ENCODE peak calls at places on chromosomes 4 and X, in seven cellular contexts. One of them, this sample, is unnamed.

GRCh38 chr4:186932631-186933150 is 209.0 kb upstream of the FAT1 start:
- DNase-seq in CD8-positive, alpha-beta T cell: no peak
- DNase-seq in aorta: no peak
- DNase-seq in neuronal stem cell: no peak
- DNase-seq in heart left ventricle: no peak
- DNase-seq in psoas muscle: no peak
- DNase-seq in ascending aorta: no peak
- DNase-seq in this sample: no peak

GRCh38 chr4:11768251-11768972 is 339.7 kb upstream of the HS3ST1 start:
- DNase-seq in CD8-positive, alpha-beta T cell: no peak
- DNase-seq in aorta: no peak
- DNase-seq in neuronal stem cell: no peak
- DNase-seq in heart left ventricle: no peak
- DNase-seq in psoas muscle: no peak
- DNase-seq in ascending aorta: no peak
- DNase-seq in this sample: no peak

GRCh38 chr4:1628892-1629703 is 55.0 kb downstream of the FAM53A start:
- DNase-seq in CD8-positive, alpha-beta T cell: peak; percentile 66
- DNase-seq in aorta: peak; percentile 74
- DNase-seq in neuronal stem cell: peak; percentile 65
- DNase-seq in heart left ventricle: peak; percentile 63
- DNase-seq in psoas muscle: peak; percentile 84
- DNase-seq in ascending aorta: no peak
- DNase-seq in this sample: peak; percentile 84

GRCh38 chr4:5827108-5828004 is 65.5 kb downstream of the CRMP1 start:
- DNase-seq in CD8-positive, alpha-beta T cell: no peak
- DNase-seq in aorta: no peak
- DNase-seq in neuronal stem cell: no peak
- DNase-seq in heart left ventricle: no peak
- DNase-seq in psoas muscle: no peak
- DNase-seq in ascending aorta: no peak
- DNase-seq in this sample: no peak

GRCh38 chr4:41221850-41222249 is 7.5 kb upstream of the APBB2 start:
- DNase-seq in CD8-positive, alpha-beta T cell: no peak
- DNase-seq in aorta: no peak
- DNase-seq in neuronal stem cell: no peak
- DNase-seq in heart left ventricle: no peak
- DNase-seq in psoas muscle: no peak
- DNase-seq in ascending aorta: no peak
- DNase-seq in this sample: no peak

GRCh38 chr4:114383721-114384120 is 214.9 kb upstream of the UGT8 start:
- DNase-seq in CD8-positive, alpha-beta T cell: no peak
- DNase-seq in aorta: peak; percentile 56
- DNase-seq in neuronal stem cell: no peak
- DNase-seq in heart left ventricle: no peak
- DNase-seq in psoas muscle: no peak
- DNase-seq in ascending aorta: no peak
- DNase-seq in this sample: no peak

GRCh38 chrX:108224727-108225455 is 133.3 kb downstream of the ATG4A start:
- DNase-seq in CD8-positive, alpha-beta T cell: no peak
- DNase-seq in aorta: no peak
- DNase-seq in neuronal stem cell: peak; percentile 46
- DNase-seq in heart left ventricle: no peak
- DNase-seq in psoas muscle: peak; percentile 31
- DNase-seq in ascending aorta: no peak
- DNase-seq in this sample: no peak

GRCh38 chr4:173242466-173243250 is 74.0 kb downstream of the GALNT7 start:
- DNase-seq in CD8-positive, alpha-beta T cell: no peak
- DNase-seq in aorta: no peak
- DNase-seq in neuronal stem cell: no peak
- DNase-seq in heart left ventricle: no peak
- DNase-seq in psoas muscle: no peak
- DNase-seq in ascending aorta: no peak
- DNase-seq in this sample: no peak

GRCh38 chr4:158255727-158256324 is 45.5 kb downstream of the TMEM144 start:
- DNase-seq in CD8-positive, alpha-beta T cell: no peak
- DNase-seq in aorta: no peak
- DNase-seq in neuronal stem cell: peak; percentile 17
- DNase-seq in heart left ventricle: no peak
- DNase-seq in psoas muscle: no peak
- DNase-seq in ascending aorta: no peak
- DNase-seq in this sample: no peak

GRCh38 chr4:2837904-2838496 is 5.6 kb upstream of the ADD1 start:
- DNase-seq in CD8-positive, alpha-beta T cell: peak; percentile 67
- DNase-seq in aorta: peak; percentile 82
- DNase-seq in neuronal stem cell: no peak
- DNase-seq in heart left ventricle: no peak
- DNase-seq in psoas muscle: no peak
- DNase-seq in ascending aorta: no peak
- DNase-seq in this sample: peak; percentile 84

GRCh38 chrX:8668797-8669196 is 63.1 kb downstream of the ANOS1 start:
- DNase-seq in CD8-positive, alpha-beta T cell: no peak
- DNase-seq in aorta: no peak
- DNase-seq in neuronal stem cell: no peak
- DNase-seq in heart left ventricle: no peak
- DNase-seq in psoas muscle: peak; percentile 67
- DNase-seq in ascending aorta: no peak
- DNase-seq in this sample: no peak

GRCh38 chr4:2432991-2433530 is 14.3 kb downstream of the CFAP99 start:
- DNase-seq in CD8-positive, alpha-beta T cell: no peak
- DNase-seq in aorta: no peak
- DNase-seq in neuronal stem cell: no peak
- DNase-seq in heart left ventricle: no peak
- DNase-seq in psoas muscle: peak; percentile 74
- DNase-seq in ascending aorta: no peak
- DNase-seq in this sample: peak; percentile 87

GRCh38 chrX:38045697-38046096 is 39.3 kb downstream of the SYTL5 start:
- DNase-seq in CD8-positive, alpha-beta T cell: no peak
- DNase-seq in aorta: no peak
- DNase-seq in neuronal stem cell: no peak
- DNase-seq in heart left ventricle: no peak
- DNase-seq in psoas muscle: no peak
- DNase-seq in ascending aorta: no peak
- DNase-seq in this sample: peak; percentile 35

GRCh38 chr4:89572224-89572858 is 264.6 kb downstream of the SNCA start:
- DNase-seq in CD8-positive, alpha-beta T cell: no peak
- DNase-seq in aorta: no peak
- DNase-seq in neuronal stem cell: no peak
- DNase-seq in heart left ventricle: no peak
- DNase-seq in psoas muscle: no peak
- DNase-seq in ascending aorta: no peak
- DNase-seq in this sample: no peak

GRCh38 chr4:42151568-42152506 is 618 bp downstream of the BEND4 start:
- DNase-seq in CD8-positive, alpha-beta T cell: no peak
- DNase-seq in aorta: no peak
- DNase-seq in neuronal stem cell: peak; percentile 78
- DNase-seq in heart left ventricle: no peak
- DNase-seq in psoas muscle: peak; percentile 49
- DNase-seq in ascending aorta: no peak
- DNase-seq in this sample: peak; percentile 76

GRCh38 chrX:68090266-68090665 is 343.0 kb downstream of the OPHN1 start:
- DNase-seq in CD8-positive, alpha-beta T cell: no peak
- DNase-seq in aorta: no peak
- DNase-seq in neuronal stem cell: no peak
- DNase-seq in heart left ventricle: no peak
- DNase-seq in psoas muscle: no peak
- DNase-seq in ascending aorta: no peak
- DNase-seq in this sample: no peak

GRCh38 chr4:89283226-89283974 is 24.2 kb downstream of the GPRIN3 start:
- DNase-seq in CD8-positive, alpha-beta T cell: no peak
- DNase-seq in aorta: no peak
- DNase-seq in neuronal stem cell: no peak
- DNase-seq in heart left ventricle: no peak
- DNase-seq in psoas muscle: no peak
- DNase-seq in ascending aorta: no peak
- DNase-seq in this sample: no peak

DNA sequence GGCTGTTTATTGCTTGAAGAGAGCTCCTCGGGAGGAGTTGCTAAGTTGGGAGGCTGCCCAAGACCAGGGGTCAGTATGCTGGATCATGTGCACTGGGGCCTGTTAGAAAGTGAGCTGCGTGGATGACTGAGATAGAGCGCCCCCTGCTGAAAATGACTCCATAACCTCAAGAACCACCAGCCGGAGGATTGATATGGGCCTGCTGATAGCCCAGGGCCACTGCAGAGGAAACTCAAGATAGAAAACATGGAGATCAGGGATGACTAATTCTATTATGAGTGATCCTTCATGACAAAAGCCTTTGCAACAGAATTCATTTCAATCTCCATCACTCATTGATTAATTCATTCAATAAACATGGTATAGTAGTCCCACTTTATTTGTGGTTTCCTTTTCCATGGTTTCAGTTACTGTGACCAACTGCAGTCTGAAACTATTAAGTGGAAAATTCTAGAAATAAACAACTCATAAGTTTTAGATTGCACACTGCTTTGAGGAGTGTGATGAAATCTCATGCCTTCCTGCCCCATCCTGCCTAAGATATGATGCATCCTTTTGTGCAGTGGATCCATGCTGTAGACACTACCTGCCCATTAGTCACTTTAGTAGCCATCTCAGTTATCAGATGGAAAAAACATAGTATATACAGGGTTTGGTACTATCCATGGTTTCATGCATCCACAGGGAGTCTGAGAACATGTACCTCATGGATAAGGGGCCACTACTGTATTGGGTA is 126.7 kb upstream of the MBNL3 start:
- DNase-seq in CD8-positive, alpha-beta T cell: peak; percentile 21
- DNase-seq in aorta: peak; percentile 55
- DNase-seq in neuronal stem cell: peak; percentile 32
- DNase-seq in heart left ventricle: no peak
- DNase-seq in psoas muscle: no peak
- DNase-seq in ascending aorta: no peak
- DNase-seq in this sample: no peak
- H3K27ac ChIP-seq in CD8-positive, alpha-beta T cell: no peak overlapping the region
- H3K27ac ChIP-seq in aorta: no peak overlapping the region
- H3K27ac ChIP-seq in neuronal stem cell: no peak overlapping the region
- H3K27ac ChIP-seq in heart left ventricle: no peak overlapping the region
- H3K27ac ChIP-seq in psoas muscle: no peak overlapping the region
- H3K27ac ChIP-seq in ascending aorta: no peak overlapping the region
- H3K27ac ChIP-seq in this sample: no peak overlapping the region

GRCh38 chr4:168787334-168787733 is 222.7 kb downstream of the CBR4 start:
- DNase-seq in CD8-positive, alpha-beta T cell: no peak
- DNase-seq in aorta: no peak
- DNase-seq in neuronal stem cell: no peak
- DNase-seq in heart left ventricle: no peak
- DNase-seq in psoas muscle: no peak
- DNase-seq in ascending aorta: no peak
- DNase-seq in this sample: no peak

GRCh38 chr4:168784786-168785461 is 225.1 kb downstream of the CBR4 start:
- DNase-seq in CD8-positive, alpha-beta T cell: no peak
- DNase-seq in aorta: no peak
- DNase-seq in neuronal stem cell: peak; percentile 81
- DNase-seq in heart left ventricle: no peak
- DNase-seq in psoas muscle: no peak
- DNase-seq in ascending aorta: no peak
- DNase-seq in this sample: no peak

GRCh38 chr4:168791376-168791775 is 218.7 kb downstream of the CBR4 start:
- DNase-seq in CD8-positive, alpha-beta T cell: no peak
- DNase-seq in aorta: no peak
- DNase-seq in neuronal stem cell: no peak
- DNase-seq in heart left ventricle: no peak
- DNase-seq in psoas muscle: no peak
- DNase-seq in ascending aorta: no peak
- DNase-seq in this sample: no peak

GRCh38 chr4:168790898-168791297 is 219.2 kb downstream of the CBR4 start:
- DNase-seq in CD8-positive, alpha-beta T cell: no peak
- DNase-seq in aorta: no peak
- DNase-seq in neuronal stem cell: no peak
- DNase-seq in heart left ventricle: no peak
- DNase-seq in psoas muscle: no peak
- DNase-seq in ascending aorta: no peak
- DNase-seq in this sample: no peak

DNA sequence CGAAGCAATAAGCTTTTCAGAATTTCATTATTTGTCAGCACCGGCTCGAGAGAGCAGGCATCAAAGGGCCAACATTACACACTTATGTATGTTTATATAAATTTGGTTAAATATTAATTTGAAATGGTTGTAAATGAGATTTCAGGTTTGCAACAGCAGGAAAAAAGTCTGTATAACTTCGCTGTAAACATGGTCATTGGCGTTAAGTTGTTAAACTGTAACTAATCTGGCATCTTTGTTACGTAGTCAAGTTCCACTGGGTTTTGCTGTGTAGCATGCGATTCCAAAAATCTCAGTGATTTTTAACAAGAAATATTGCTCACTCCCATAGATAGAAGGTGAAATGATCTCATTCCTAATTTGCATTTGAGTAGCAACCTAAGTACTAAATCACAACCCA is 222.3 kb downstream of the CBR4 start:
- DNase-seq in CD8-positive, alpha-beta T cell: no peak
- DNase-seq in aorta: no peak
- DNase-seq in neuronal stem cell: no peak
- DNase-seq in heart left ventricle: no peak
- DNase-seq in psoas muscle: no peak
- DNase-seq in ascending aorta: no peak
- DNase-seq in this sample: no peak
- H3K4me1 ChIP-seq in CD8-positive, alpha-beta T cell: no peaks in the 10 kb centered on the region
- H3K4me1 ChIP-seq in aorta: no peaks in the 10 kb centered on the region
- H3K4me1 ChIP-seq in neuronal stem cell: no peaks in the 10 kb centered on the region
- H3K4me1 ChIP-seq in heart left ventricle: peaks cover 18% of the 10 kb centered on the region
- H3K4me1 ChIP-seq in psoas muscle: no peaks in the 10 kb centered on the region
- H3K4me1 ChIP-seq in ascending aorta: no peaks in the 10 kb centered on the region
- H3K4me1 ChIP-seq in this sample: peaks cover 3% of the 10 kb centered on the region

GRCh38 chr4:86035688-86036087 is 324.2 kb downstream of the MAPK10 start:
- DNase-seq in CD8-positive, alpha-beta T cell: no peak
- DNase-seq in aorta: no peak
- DNase-seq in neuronal stem cell: no peak
- DNase-seq in heart left ventricle: no peak
- DNase-seq in psoas muscle: no peak
- DNase-seq in ascending aorta: no peak
- DNase-seq in this sample: no peak

GRCh38 chr4:86033171-86033570 is 326.7 kb downstream of the MAPK10 start:
- DNase-seq in CD8-positive, alpha-beta T cell: no peak
- DNase-seq in aorta: peak; percentile 73
- DNase-seq in neuronal stem cell: no peak
- DNase-seq in heart left ventricle: peak; percentile 70
- DNase-seq in psoas muscle: peak; percentile 43
- DNase-seq in ascending aorta: no peak
- DNase-seq in this sample: peak; percentile 55

GRCh38 chr4:86034616-86035015 is 325.2 kb downstream of the MAPK10 start:
- DNase-seq in CD8-positive, alpha-beta T cell: no peak
- DNase-seq in aorta: no peak
- DNase-seq in neuronal stem cell: no peak
- DNase-seq in heart left ventricle: no peak
- DNase-seq in psoas muscle: no peak
- DNase-seq in ascending aorta: no peak
- DNase-seq in this sample: no peak

GRCh38 chr4:86038037-86038436 is 321.8 kb downstream of the MAPK10 start:
- DNase-seq in CD8-positive, alpha-beta T cell: no peak
- DNase-seq in aorta: no peak
- DNase-seq in neuronal stem cell: no peak
- DNase-seq in heart left ventricle: no peak
- DNase-seq in psoas muscle: no peak
- DNase-seq in ascending aorta: no peak
- DNase-seq in this sample: no peak

GRCh38 chr4:86036729-86037128 is 323.1 kb downstream of the MAPK10 start:
- DNase-seq in CD8-positive, alpha-beta T cell: no peak
- DNase-seq in aorta: no peak
- DNase-seq in neuronal stem cell: no peak
- DNase-seq in heart left ventricle: no peak
- DNase-seq in psoas muscle: no peak
- DNase-seq in ascending aorta: no peak
- DNase-seq in this sample: no peak
- H3K27ac ChIP-seq in CD8-positive, alpha-beta T cell: no peak overlapping the region
- H3K27ac ChIP-seq in aorta: no peak overlapping the region
- H3K27ac ChIP-seq in neuronal stem cell: no peak overlapping the region
- H3K27ac ChIP-seq in heart left ventricle: no peak overlapping the region
- H3K27ac ChIP-seq in psoas muscle: no peak overlapping the region
- H3K27ac ChIP-seq in ascending aorta: no peak overlapping the region
- H3K27ac ChIP-seq in this sample: no peak overlapping the region

GRCh38 chrX:66018585-66019309 is 21.1 kb downstream of the VSIG4 start:
- DNase-seq in CD8-positive, alpha-beta T cell: no peak
- DNase-seq in aorta: no peak
- DNase-seq in neuronal stem cell: no peak
- DNase-seq in heart left ventricle: no peak
- DNase-seq in psoas muscle: no peak
- DNase-seq in ascending aorta: no peak
- DNase-seq in this sample: peak; percentile 52
- H3K4me1 ChIP-seq in CD8-positive, alpha-beta T cell: peaks cover 53% of the 10 kb centered on the region
- H3K4me1 ChIP-seq in aorta: no peaks in the 10 kb centered on the region
- H3K4me1 ChIP-seq in neuronal stem cell: no peaks in the 10 kb centered on the region
- H3K4me1 ChIP-seq in heart left ventricle: no peaks in the 10 kb centered on the region
- H3K4me1 ChIP-seq in psoas muscle: no peaks in the 10 kb centered on the region
- H3K4me1 ChIP-seq in ascending aorta: no peaks in the 10 kb centered on the region
- H3K4me1 ChIP-seq in this sample: no peaks in the 10 kb centered on the region

This sample was measured in kidney.